ENCODE peak calls at places on chromosomes 16 and 17, in ten cellular contexts. One of them, this sample, is unnamed.
A peak's percentile ranks its signal among the peaks of the same experiment; 100 is the strongest.

GRCh38 chr16:11978080-11978479 is 1.5 kb downstream of the SNX29 start:
- DNase-seq in heart left ventricle: no peak
- DNase-seq in uterus: no peak
- DNase-seq in Peyer's patch: no peak
- DNase-seq in right lobe of liver: no peak
- DNase-seq in suprapubic skin: no peak
- DNase-seq in GM12878: no peak
- DNase-seq in HepG2: no peak
- DNase-seq in IMR-90: no peak
- DNase-seq in gastrocnemius medialis: no peak
- DNase-seq in this sample: no peak

GRCh38 chr17:37039269-37039668 is 90.5 kb downstream of the AATF start:
- DNase-seq in IMR-90: no peak
- DNase-seq in uterus: no peak
- DNase-seq in gastrocnemius medialis: no peak
- DNase-seq in GM12878: no peak
- DNase-seq in heart left ventricle: no peak
- DNase-seq in right lobe of liver: no peak
- DNase-seq in suprapubic skin: no peak
- DNase-seq in HepG2: no peak
- DNase-seq in Peyer's patch: no peak
- DNase-seq in this sample: no peak

GRCh38 chr17:76134911-76135809 is 5.9 kb downstream of the FOXJ1 start:
- DNase-seq in heart left ventricle: no peak
- DNase-seq in right lobe of liver: no peak
- DNase-seq in uterus: no peak
- DNase-seq in Peyer's patch: peak; percentile 41
- DNase-seq in GM12878: no peak
- DNase-seq in suprapubic skin: no peak
- DNase-seq in gastrocnemius medialis: no peak
- DNase-seq in HepG2: no peak
- DNase-seq in IMR-90: no peak
- DNase-seq in this sample: no peak

GRCh38 chr17:60941028-60941427 is 263.4 kb downstream of the BCAS3 start:
- DNase-seq in HepG2: no peak
- DNase-seq in GM12878: no peak
- DNase-seq in uterus: peak; percentile 42
- DNase-seq in gastrocnemius medialis: peak; percentile 30
- DNase-seq in suprapubic skin: no peak
- DNase-seq in right lobe of liver: peak; percentile 58
- DNase-seq in heart left ventricle: peak; percentile 75
- DNase-seq in IMR-90: peak; percentile 98
- DNase-seq in Peyer's patch: peak; percentile 53
- DNase-seq in this sample: no peak

GRCh38 chr16:27346818-27347217 is 33.0 kb downstream of the IL4R start:
- DNase-seq in IMR-90: no peak
- DNase-seq in heart left ventricle: no peak
- DNase-seq in Peyer's patch: no peak
- DNase-seq in uterus: no peak
- DNase-seq in right lobe of liver: no peak
- DNase-seq in GM12878: no peak
- DNase-seq in gastrocnemius medialis: no peak
- DNase-seq in HepG2: no peak
- DNase-seq in suprapubic skin: no peak
- DNase-seq in this sample: no peak

GRCh38 chr17:74749262-74750038 is 1.0 kb downstream of the NHERF1 start:
- DNase-seq in suprapubic skin: no peak
- DNase-seq in HepG2: no peak
- DNase-seq in Peyer's patch: peak; percentile 87
- DNase-seq in GM12878: no peak
- DNase-seq in right lobe of liver: no peak
- DNase-seq in uterus: no peak
- DNase-seq in gastrocnemius medialis: no peak
- DNase-seq in heart left ventricle: no peak
- DNase-seq in IMR-90: no peak
- DNase-seq in this sample: no peak

GRCh38 chr16:79286646-79287423 is 313.7 kb downstream of the MAF start:
- DNase-seq in IMR-90: no peak
- DNase-seq in uterus: peak; percentile 27
- DNase-seq in heart left ventricle: peak; percentile 40
- DNase-seq in Peyer's patch: no peak
- DNase-seq in gastrocnemius medialis: peak; percentile 42
- DNase-seq in GM12878: peak; percentile 49
- DNase-seq in HepG2: no peak
- DNase-seq in suprapubic skin: peak; percentile 63
- DNase-seq in right lobe of liver: peak; percentile 53
- DNase-seq in this sample: no peak

GRCh38 chr17:42517516-42517915 is 18.5 kb upstream of the NAGLU start:
- DNase-seq in gastrocnemius medialis: peak; percentile 81
- DNase-seq in HepG2: peak; percentile 80
- DNase-seq in Peyer's patch: peak; percentile 89
- DNase-seq in right lobe of liver: peak; percentile 82
- DNase-seq in heart left ventricle: peak; percentile 86
- DNase-seq in GM12878: no peak
- DNase-seq in suprapubic skin: peak; percentile 94
- DNase-seq in uterus: peak; percentile 95
- DNase-seq in IMR-90: peak; percentile 92
- DNase-seq in this sample: no peak

GRCh38 chr17:9234404-9234945 is 213.2 kb downstream of the NTN1 start:
- DNase-seq in GM12878: no peak
- DNase-seq in IMR-90: no peak
- DNase-seq in Peyer's patch: no peak
- DNase-seq in heart left ventricle: no peak
- DNase-seq in HepG2: no peak
- DNase-seq in suprapubic skin: no peak
- DNase-seq in uterus: no peak
- DNase-seq in gastrocnemius medialis: no peak
- DNase-seq in right lobe of liver: no peak
- DNase-seq in this sample: no peak

GRCh38 chr17:35297666-35298065 is 54.8 kb downstream of the SLFN5 start:
- DNase-seq in gastrocnemius medialis: no peak
- DNase-seq in right lobe of liver: no peak
- DNase-seq in GM12878: no peak
- DNase-seq in HepG2: no peak
- DNase-seq in uterus: no peak
- DNase-seq in heart left ventricle: no peak
- DNase-seq in Peyer's patch: no peak
- DNase-seq in suprapubic skin: no peak
- DNase-seq in IMR-90: no peak
- DNase-seq in this sample: no peak

GRCh38 chr16:87708181-87708580 is 57.6 kb downstream of the KLHDC4 start:
- DNase-seq in uterus: no peak
- DNase-seq in right lobe of liver: no peak
- DNase-seq in heart left ventricle: no peak
- DNase-seq in IMR-90: no peak
- DNase-seq in Peyer's patch: no peak
- DNase-seq in suprapubic skin: no peak
- DNase-seq in gastrocnemius medialis: no peak
- DNase-seq in HepG2: no peak
- DNase-seq in GM12878: no peak
- DNase-seq in this sample: no peak

GRCh38 chr17:64505320-64506200 is 529 bp downstream of the DDX5 start:
- DNase-seq in HepG2: peak; percentile 80
- DNase-seq in right lobe of liver: peak; percentile 94
- DNase-seq in heart left ventricle: peak; percentile 94
- DNase-seq in IMR-90: peak; percentile 82
- DNase-seq in Peyer's patch: peak; percentile 94
- DNase-seq in suprapubic skin: peak; percentile 94
- DNase-seq in gastrocnemius medialis: peak; percentile 91
- DNase-seq in uterus: peak; percentile 93
- DNase-seq in GM12878: no peak
- DNase-seq in this sample: no peak

GRCh38 chr17:64507418-64507766 is 615 bp downstream of the CEP95 start:
- DNase-seq in HepG2: peak; percentile 76
- DNase-seq in IMR-90: peak; percentile 68
- DNase-seq in suprapubic skin: peak; percentile 72
- DNase-seq in heart left ventricle: no peak
- DNase-seq in GM12878: no peak
- DNase-seq in right lobe of liver: no peak
- DNase-seq in Peyer's patch: no peak
- DNase-seq in gastrocnemius medialis: no peak
- DNase-seq in uterus: no peak
- DNase-seq in this sample: no peak

GRCh38 chr17:64508683-64509082 is 1.9 kb downstream of the CEP95 start:
- DNase-seq in uterus: no peak
- DNase-seq in GM12878: no peak
- DNase-seq in gastrocnemius medialis: no peak
- DNase-seq in right lobe of liver: no peak
- DNase-seq in heart left ventricle: no peak
- DNase-seq in suprapubic skin: no peak
- DNase-seq in Peyer's patch: no peak
- DNase-seq in HepG2: no peak
- DNase-seq in IMR-90: no peak
- DNase-seq in this sample: no peak

GRCh38 chr17:64506201-64506575 is at the start of gene DDX5:
- DNase-seq in heart left ventricle: peak; percentile 99
- DNase-seq in suprapubic skin: peak; percentile 99
- DNase-seq in HepG2: peak; percentile 97
- DNase-seq in GM12878: no peak
- DNase-seq in uterus: peak; percentile 96
- DNase-seq in gastrocnemius medialis: peak; percentile 97
- DNase-seq in Peyer's patch: peak; percentile 99
- DNase-seq in IMR-90: peak; percentile 94
- DNase-seq in right lobe of liver: peak; percentile 98
- DNase-seq in this sample: peak; percentile 98

GRCh38 chr17:64506576-64507417 is at the start of gene CEP95:
- DNase-seq in Peyer's patch: peak; percentile 92
- DNase-seq in GM12878: peak; percentile 90
- DNase-seq in suprapubic skin: peak; percentile 98
- DNase-seq in heart left ventricle: peak; percentile 97
- DNase-seq in right lobe of liver: peak; percentile 94
- DNase-seq in uterus: peak; percentile 95
- DNase-seq in IMR-90: peak; percentile 98
- DNase-seq in HepG2: peak; percentile 97
- DNase-seq in gastrocnemius medialis: peak; percentile 97
- DNase-seq in this sample: peak; percentile 98
- TF ChIP-seq POLR2A in Peyer's patch: peak; percentile 75
- TF ChIP-seq POLR2A in GM12878: peak; percentile 90
- TF ChIP-seq POLR2A in suprapubic skin: peak; percentile 67
- TF ChIP-seq POLR2A in heart left ventricle: no peak
- TF ChIP-seq POLR2A in right lobe of liver: peak; percentile 78
- TF ChIP-seq POLR2A in uterus: peak; percentile 79
- TF ChIP-seq POLR2A in IMR-90: peak; percentile 87
- TF ChIP-seq POLR2A in HepG2: peak; percentile 75
- TF ChIP-seq POLR2A in gastrocnemius medialis: peak; percentile 83
- TF ChIP-seq POLR2A in this sample: peak; percentile 70

GRCh38 chr16:30068333-30068732 is 2.8 kb downstream of the ALDOA start:
- DNase-seq in gastrocnemius medialis: no peak
- DNase-seq in right lobe of liver: no peak
- DNase-seq in suprapubic skin: no peak
- DNase-seq in uterus: no peak
- DNase-seq in HepG2: no peak
- DNase-seq in IMR-90: no peak
- DNase-seq in heart left ventricle: no peak
- DNase-seq in GM12878: no peak
- DNase-seq in Peyer's patch: no peak
- DNase-seq in this sample: no peak

GRCh38 chr16:30069575-30070462 is 4.3 kb downstream of the ALDOA start:
- DNase-seq in suprapubic skin: no peak
- DNase-seq in HepG2: no peak
- DNase-seq in uterus: peak; percentile 60
- DNase-seq in IMR-90: no peak
- DNase-seq in right lobe of liver: no peak
- DNase-seq in gastrocnemius medialis: peak; percentile 64
- DNase-seq in Peyer's patch: no peak
- DNase-seq in heart left ventricle: no peak
- DNase-seq in GM12878: no peak
- DNase-seq in this sample: no peak

GRCh38 chr16:30070490-30070889 is 4.9 kb downstream of the ALDOA start:
- DNase-seq in GM12878: no peak
- DNase-seq in right lobe of liver: no peak
- DNase-seq in gastrocnemius medialis: no peak
- DNase-seq in HepG2: no peak
- DNase-seq in uterus: no peak
- DNase-seq in IMR-90: no peak
- DNase-seq in suprapubic skin: no peak
- DNase-seq in heart left ventricle: no peak
- DNase-seq in Peyer's patch: no peak
- DNase-seq in this sample: no peak

GRCh38 chr16:30067584-30067916 is 2.0 kb downstream of the ALDOA start:
- DNase-seq in uterus: no peak
- DNase-seq in gastrocnemius medialis: no peak
- DNase-seq in suprapubic skin: no peak
- DNase-seq in right lobe of liver: no peak
- DNase-seq in heart left ventricle: no peak
- DNase-seq in HepG2: no peak
- DNase-seq in GM12878: no peak
- DNase-seq in IMR-90: no peak
- DNase-seq in Peyer's patch: no peak
- DNase-seq in this sample: no peak

GRCh38 chr16:30068750-30069574 is 3.4 kb downstream of the ALDOA start:
- DNase-seq in gastrocnemius medialis: no peak
- DNase-seq in Peyer's patch: peak; percentile 53
- DNase-seq in HepG2: peak; percentile 54
- DNase-seq in suprapubic skin: no peak
- DNase-seq in IMR-90: no peak
- DNase-seq in uterus: no peak
- DNase-seq in heart left ventricle: no peak
- DNase-seq in GM12878: no peak
- DNase-seq in right lobe of liver: peak; percentile 55
- DNase-seq in this sample: no peak
- TF ChIP-seq CTCF in gastrocnemius medialis: no peak
- TF ChIP-seq CTCF in Peyer's patch: no peak
- TF ChIP-seq CTCF in HepG2: peak; percentile 75
- TF ChIP-seq CTCF in suprapubic skin: peak; percentile 12
- TF ChIP-seq CTCF in IMR-90: peak; percentile 56
- TF ChIP-seq CTCF in uterus: no peak
- TF ChIP-seq CTCF in heart left ventricle: peak; percentile 32
- TF ChIP-seq CTCF in GM12878: peak; percentile 48
- TF ChIP-seq CTCF in right lobe of liver: peak; percentile 20
- TF ChIP-seq CTCF in this sample: no peak

DNA sequence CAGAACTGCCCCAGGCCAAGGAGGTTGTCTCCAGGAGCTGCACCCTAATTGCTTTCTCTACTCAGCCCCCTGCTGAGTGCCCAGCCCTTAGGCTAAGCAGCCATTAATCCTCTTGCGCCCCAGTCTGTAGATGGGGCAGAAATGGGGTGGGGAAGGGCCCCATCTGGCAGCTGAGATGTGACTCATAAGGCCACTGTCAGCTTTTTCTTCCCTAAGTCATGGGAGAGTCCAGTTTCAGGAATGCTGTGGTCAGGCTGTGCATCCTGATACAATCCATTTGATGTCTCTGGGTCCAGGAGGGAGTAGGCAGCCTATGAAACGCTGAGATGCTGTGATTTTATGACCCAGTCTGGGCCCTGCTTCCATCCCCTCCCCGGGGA is 12.3 kb downstream of the PLXDC1 start:
- DNase-seq in right lobe of liver: no peak
- DNase-seq in suprapubic skin: no peak
- DNase-seq in heart left ventricle: no peak
- DNase-seq in IMR-90: peak; percentile 92
- DNase-seq in GM12878: no peak
- DNase-seq in uterus: no peak
- DNase-seq in HepG2: no peak
- DNase-seq in gastrocnemius medialis: no peak
- DNase-seq in Peyer's patch: no peak
- DNase-seq in this sample: no peak
- H3K36me3 ChIP-seq in right lobe of liver: no peaks in the 10 kb centered on the region
- H3K36me3 ChIP-seq in suprapubic skin: no peaks in the 10 kb centered on the region
- H3K36me3 ChIP-seq in heart left ventricle: no peaks in the 10 kb centered on the region
- H3K36me3 ChIP-seq in IMR-90: no peaks in the 10 kb centered on the region
- H3K36me3 ChIP-seq in GM12878: no peaks in the 10 kb centered on the region
- H3K36me3 ChIP-seq in uterus: no peaks in the 10 kb centered on the region
- H3K36me3 ChIP-seq in HepG2: no peaks in the 10 kb centered on the region
- H3K36me3 ChIP-seq in gastrocnemius medialis: no peaks in the 10 kb centered on the region
- H3K36me3 ChIP-seq in Peyer's patch: no peaks in the 10 kb centered on the region
- H3K36me3 ChIP-seq in this sample: no peaks in the 10 kb centered on the region

GRCh38 chr17:68398731-68399637 is 58.3 kb downstream of the WIPI1 start:
- DNase-seq in uterus: peak; percentile 58
- DNase-seq in right lobe of liver: no peak
- DNase-seq in HepG2: peak; percentile 91
- DNase-seq in heart left ventricle: peak; percentile 67
- DNase-seq in IMR-90: peak; percentile 81
- DNase-seq in Peyer's patch: no peak
- DNase-seq in GM12878: no peak
- DNase-seq in gastrocnemius medialis: peak; percentile 63
- DNase-seq in suprapubic skin: no peak
- DNase-seq in this sample: no peak
- TF ChIP-seq POLR2A in uterus: no peak
- TF ChIP-seq POLR2A in right lobe of liver: no peak
- TF ChIP-seq POLR2A in HepG2: no peak
- TF ChIP-seq POLR2A in heart left ventricle: no peak
- TF ChIP-seq POLR2A in IMR-90: no peak
- TF ChIP-seq POLR2A in Peyer's patch: no peak
- TF ChIP-seq POLR2A in GM12878: peak; percentile 34
- TF ChIP-seq POLR2A in gastrocnemius medialis: no peak
- TF ChIP-seq POLR2A in suprapubic skin: no peak
- TF ChIP-seq POLR2A in this sample: no peak

This sample was measured in vagina.